ENCODE peak calls at places on chromosomes 4 and X, in eight cellular contexts. R is left lung; D is esophagus squamous epithelium; T is thoracic aorta; N is colonic mucosa; B is tibial nerve; S is CD4-positive, alpha-beta memory T cell; A is lung. V is an unnamed sample.

GRCh38 chrX:129797251-129797906 is 17.6 kb downstream of the SASH3 start:
- DNase-seq in R (no peak), D (no peak), T (no peak), N (no peak), B (no peak), S (no peak), A (no peak), V (no peak)

GRCh38 chrX:49754238-49754857 is 58.6 kb upstream of the PAGE1 start:
- DNase-seq in R (peak; percentile 33), D (no peak), T (no peak), N (peak; percentile 27), B (peak; percentile 4), S (no peak), A (no peak), V (peak; percentile 36)

GRCh38 chr4:38983756-38984647 is 48.2 kb downstream of the TMEM156 start:
- DNase-seq in R (no peak), D (no peak), T (no peak), N (no peak), B (no peak), S (no peak), A (no peak), V (peak; percentile 42)

GRCh38 chr4:141347738-141348524 is 127.2 kb downstream of the ZNF330 start:
- DNase-seq in R (no peak), D (no peak), T (no peak), N (no peak), B (no peak), S (no peak), A (no peak), V (no peak)

GRCh38 chr4:75512336-75513211 is 1.6 kb downstream of the RCHY1 start:
- DNase-seq in R (no peak), D (no peak), T (no peak), N (no peak), B (no peak), S (no peak), A (peak; percentile 31), V (peak; percentile 50)

GRCh38 chr4:37243722-37244582 is 591 bp upstream of the NWD2 start:
- DNase-seq in R (no peak), D (no peak), T (no peak), N (peak; percentile 32), B (no peak), S (no peak), A (no peak), V (no peak)

GRCh38 chr4:110165382-110166285 is 32.8 kb downstream of the ELOVL6 start:
- DNase-seq in R (no peak), D (no peak), T (no peak), N (peak; percentile 48), B (no peak), S (peak; percentile 77), A (no peak), V (peak; percentile 29)

GRCh38 chr4:169147217-169147616 is 123.5 kb downstream of the SH3RF1 start:
- DNase-seq in R (no peak), D (no peak), T (no peak), N (no peak), B (no peak), S (no peak), A (no peak), V (no peak)

GRCh38 chrX:55135171-55135570 is 46.4 kb downstream of the PAGE2 start:
- DNase-seq in R (no peak), D (no peak), T (no peak), N (peak; percentile 50), B (peak; percentile 7), S (peak; percentile 42), A (no peak), V (no peak)

GRCh38 chrX:82765806-82766205 is 742.3 kb upstream of the POU3F4 start:
- DNase-seq in R (no peak), D (no peak), T (no peak), N (no peak), B (no peak), S (no peak), A (no peak), V (peak; percentile 5)

GRCh38 chr4:76979236-76979635 is 29.7 kb downstream of the SEPTIN11 start:
- DNase-seq in R (no peak), D (no peak), T (no peak), N (no peak), B (no peak), S (no peak), A (no peak), V (no peak)

GRCh38 chr4:113499696-113500095 is 261.8 kb downstream of the CAMK2D start:
- DNase-seq in R (no peak), D (no peak), T (no peak), N (no peak), B (no peak), S (no peak), A (no peak), V (no peak)

GRCh38 chr4:155638195-155638960 is 28.3 kb upstream of the GUCY1A1 start:
- DNase-seq in R (no peak), D (no peak), T (no peak), N (no peak), B (no peak), S (no peak), A (no peak), V (no peak)

GRCh38 chrX:135287266-135287823 is 21.9 kb upstream of the ETDC start:
- DNase-seq in R (no peak), D (no peak), T (no peak), N (no peak), B (no peak), S (no peak), A (no peak), V (no peak)
- H3K9me3 ChIP-seq in R (peaks cover 82% of the 10 kb centered on the region), D (peaks cover 64% of the 10 kb centered on the region), T (peaks cover 36% of the 10 kb centered on the region), N (peaks cover 6% of the 10 kb centered on the region), B (peaks cover 74% of the 10 kb centered on the region), S (no peaks in the 10 kb centered on the region), A (peaks cover 31% of the 10 kb centered on the region), V (peaks cover 2% of the 10 kb centered on the region)

DNA sequence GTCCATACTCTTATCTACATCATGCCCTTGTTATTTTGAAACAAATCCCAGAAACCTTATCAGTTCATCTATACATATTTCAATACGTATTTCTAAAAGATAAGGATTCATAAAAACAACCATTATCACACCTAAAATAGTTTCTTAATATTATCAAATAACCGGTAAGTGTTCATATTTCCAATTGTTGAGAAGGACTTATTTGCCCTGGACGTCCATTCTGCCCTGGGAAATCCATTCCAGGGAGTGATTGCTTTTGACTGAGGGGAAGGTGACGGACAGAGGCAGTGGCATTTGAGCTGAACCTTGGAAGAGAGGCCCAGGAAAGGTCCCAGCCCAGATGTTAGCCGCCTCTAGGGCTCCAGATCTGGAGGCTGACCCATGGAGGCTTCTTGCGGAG is 49.6 kb downstream of the STARD8 start:
- DNase-seq in R (no peak), D (no peak), T (no peak), N (no peak), B (no peak), S (no peak), A (no peak), V (no peak)
- H3K9me3 ChIP-seq in R (no peaks in the 10 kb centered on the region), D (no peaks in the 10 kb centered on the region), T (no peaks in the 10 kb centered on the region), N (no peaks in the 10 kb centered on the region), B (no peaks in the 10 kb centered on the region), S (no peaks in the 10 kb centered on the region), A (peaks cover 5% of the 10 kb centered on the region), V (no peaks in the 10 kb centered on the region)

GRCh38 chr4:149522031-149522430 is 293.6 kb downstream of the IQCM start:
- DNase-seq in R (no peak), D (no peak), T (no peak), N (no peak), B (no peak), S (no peak), A (no peak), V (no peak)

GRCh38 chr4:149521611-149522010 is 294.0 kb downstream of the IQCM start:
- DNase-seq in R (no peak), D (no peak), T (no peak), N (peak; percentile 37), B (no peak), S (no peak), A (no peak), V (no peak)

GRCh38 chr4:149512489-149512888 is 303.2 kb downstream of the IQCM start:
- DNase-seq in R (no peak), D (no peak), T (no peak), N (no peak), B (no peak), S (no peak), A (no peak), V (no peak)

GRCh38 chr4:149523039-149523438 is 292.6 kb downstream of the IQCM start:
- DNase-seq in R (no peak), D (no peak), T (no peak), N (no peak), B (no peak), S (no peak), A (no peak), V (no peak)

DNA sequence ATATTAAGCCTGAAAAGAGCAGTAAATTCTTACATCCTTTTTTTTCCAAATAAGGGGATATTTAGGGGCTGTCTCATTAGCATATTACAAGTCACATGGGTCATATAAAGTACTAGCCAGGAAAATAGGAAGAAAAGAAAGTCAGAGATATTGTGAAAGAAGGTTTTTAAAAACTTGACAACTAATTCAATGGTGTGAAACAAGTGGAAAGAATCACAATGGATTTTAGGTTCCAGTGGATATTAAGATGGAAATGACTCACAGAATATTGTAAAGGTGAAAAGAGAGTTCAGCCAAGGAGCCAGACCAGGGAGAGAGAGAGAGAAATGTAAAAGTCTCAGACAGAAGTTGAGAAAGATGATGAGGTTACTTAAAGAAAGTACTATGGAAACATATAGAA is 297.2 kb downstream of the IQCM start:
- DNase-seq in R (no peak), D (no peak), T (no peak), N (no peak), B (no peak), S (no peak), A (no peak), V (no peak)
- H3K9me3 ChIP-seq in R (peaks cover 4% of the 10 kb centered on the region), D (no peaks in the 10 kb centered on the region), T (no peaks in the 10 kb centered on the region), N (no peaks in the 10 kb centered on the region), B (no peaks in the 10 kb centered on the region), S (no peaks in the 10 kb centered on the region), A (no peaks in the 10 kb centered on the region), V (no peaks in the 10 kb centered on the region)

DNA sequence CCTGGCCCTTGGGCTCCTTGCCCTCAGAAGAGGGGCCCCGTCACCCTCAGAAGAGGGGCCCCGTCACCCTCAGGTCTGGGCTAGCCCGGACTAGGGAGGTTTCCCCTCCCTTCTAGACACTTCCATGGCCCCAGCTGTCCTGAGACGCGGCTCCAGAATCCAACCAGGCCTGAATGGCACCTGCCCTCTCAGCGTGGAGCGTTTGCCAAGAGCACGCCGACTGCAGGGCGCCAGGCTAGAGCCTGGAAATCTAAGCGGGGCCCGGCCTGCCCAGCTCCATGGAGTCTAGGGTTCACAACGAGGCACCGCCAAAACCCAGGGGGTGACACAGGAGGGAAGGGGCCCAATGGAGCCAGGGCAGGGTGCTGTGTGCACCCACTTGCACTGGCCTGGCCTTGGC is 7.8 kb upstream of the ATP2B3 start:
- DNase-seq in R (no peak), D (no peak), T (no peak), N (no peak), B (no peak), S (no peak), A (no peak), V (no peak)
- H3K9me3 ChIP-seq in R (no peaks in the 10 kb centered on the region), D (no peaks in the 10 kb centered on the region), T (no peaks in the 10 kb centered on the region), N (no peaks in the 10 kb centered on the region), B (no peaks in the 10 kb centered on the region), S (no peaks in the 10 kb centered on the region), A (peaks cover 3% of the 10 kb centered on the region), V (no peaks in the 10 kb centered on the region)

GRCh38 chr4:11618666-11619282 is 190.1 kb upstream of the HS3ST1 start:
- DNase-seq in R (no peak), D (no peak), T (no peak), N (no peak), B (no peak), S (no peak), A (no peak), V (no peak)
- H3K9me3 ChIP-seq in R (no peaks in the 10 kb centered on the region), D (no peaks in the 10 kb centered on the region), T (no peaks in the 10 kb centered on the region), N (no peaks in the 10 kb centered on the region), B (no peaks in the 10 kb centered on the region), S (no peaks in the 10 kb centered on the region), A (no peaks in the 10 kb centered on the region), V (no peaks in the 10 kb centered on the region)